ENCODE peak calls at places on chromosome 13, in nine cellular contexts. One of them, this sample, is unnamed.
A peak's percentile ranks its signal among the peaks of the same experiment; 100 is the strongest.

GRCh38 chr13:62919491-62919890 is 1503.8 kb upstream of the PCDH20 start:
- DNase-seq in gastrocnemius medialis: no peak
- DNase-seq in cardiac muscle cell: no peak
- DNase-seq in psoas muscle: peak; percentile 36
- DNase-seq in BE2C: no peak
- DNase-seq in ovary: no peak
- DNase-seq in mammary epithelial cell: no peak
- DNase-seq in testis: no peak
- DNase-seq in NT2/D1: no peak
- DNase-seq in this sample: no peak

GRCh38 chr13:21333186-21333585 is 125.9 kb downstream of the ZDHHC20 start:
- DNase-seq in gastrocnemius medialis: no peak
- DNase-seq in cardiac muscle cell: peak; percentile 53
- DNase-seq in psoas muscle: no peak
- DNase-seq in BE2C: no peak
- DNase-seq in ovary: no peak
- DNase-seq in mammary epithelial cell: no peak
- DNase-seq in testis: no peak
- DNase-seq in NT2/D1: no peak
- DNase-seq in this sample: no peak

GRCh38 chr13:76711515-76712182 is 174.6 kb downstream of the KCTD12 start:
- DNase-seq in gastrocnemius medialis: peak; percentile 51
- DNase-seq in cardiac muscle cell: peak; percentile 98
- DNase-seq in psoas muscle: no peak
- DNase-seq in BE2C: no peak
- DNase-seq in ovary: peak; percentile 58
- DNase-seq in mammary epithelial cell: peak; percentile 47
- DNase-seq in testis: peak; percentile 62
- DNase-seq in NT2/D1: no peak
- DNase-seq in this sample: no peak

GRCh38 chr13:86633346-86633745 is 834.1 kb upstream of the SLITRK6 start:
- DNase-seq in gastrocnemius medialis: no peak
- DNase-seq in cardiac muscle cell: no peak
- DNase-seq in psoas muscle: no peak
- DNase-seq in BE2C: no peak
- DNase-seq in ovary: no peak
- DNase-seq in mammary epithelial cell: no peak
- DNase-seq in testis: no peak
- DNase-seq in NT2/D1: no peak
- DNase-seq in this sample: no peak

GRCh38 chr13:35378939-35379338 is 97.5 kb downstream of the MAB21L1 start:
- DNase-seq in gastrocnemius medialis: no peak
- DNase-seq in cardiac muscle cell: peak; percentile 6
- DNase-seq in psoas muscle: no peak
- DNase-seq in BE2C: no peak
- DNase-seq in ovary: no peak
- DNase-seq in mammary epithelial cell: no peak
- DNase-seq in testis: no peak
- DNase-seq in NT2/D1: no peak
- DNase-seq in this sample: no peak

GRCh38 chr13:71759506-71760225 is 107.3 kb downstream of the DACH1 start:
- DNase-seq in gastrocnemius medialis: no peak
- DNase-seq in cardiac muscle cell: no peak
- DNase-seq in psoas muscle: no peak
- DNase-seq in BE2C: no peak
- DNase-seq in ovary: no peak
- DNase-seq in mammary epithelial cell: no peak
- DNase-seq in testis: no peak
- DNase-seq in NT2/D1: peak; percentile 33
- DNase-seq in this sample: no peak

GRCh38 chr13:85509512-85509911 is 289.7 kb downstream of the SLITRK6 start:
- DNase-seq in gastrocnemius medialis: no peak
- DNase-seq in cardiac muscle cell: no peak
- DNase-seq in psoas muscle: no peak
- DNase-seq in BE2C: no peak
- DNase-seq in ovary: no peak
- DNase-seq in mammary epithelial cell: peak; percentile 85
- DNase-seq in testis: no peak
- DNase-seq in NT2/D1: no peak
- DNase-seq in this sample: no peak

GRCh38 chr13:47437411-47437810 is 540.6 kb upstream of the HTR2A start:
- DNase-seq in gastrocnemius medialis: no peak
- DNase-seq in cardiac muscle cell: no peak
- DNase-seq in psoas muscle: no peak
- DNase-seq in BE2C: no peak
- DNase-seq in ovary: no peak
- DNase-seq in mammary epithelial cell: no peak
- DNase-seq in testis: no peak
- DNase-seq in NT2/D1: no peak
- DNase-seq in this sample: no peak

GRCh38 chr13:41596190-41596589 is 138.8 kb downstream of the RGCC start:
- DNase-seq in gastrocnemius medialis: no peak
- DNase-seq in cardiac muscle cell: peak; percentile 48
- DNase-seq in psoas muscle: no peak
- DNase-seq in BE2C: no peak
- DNase-seq in ovary: no peak
- DNase-seq in mammary epithelial cell: no peak
- DNase-seq in testis: no peak
- DNase-seq in NT2/D1: no peak
- DNase-seq in this sample: no peak

GRCh38 chr13:68982961-68983619 is 1124.5 kb upstream of the ATXN8OS start:
- DNase-seq in gastrocnemius medialis: no peak
- DNase-seq in cardiac muscle cell: no peak
- DNase-seq in psoas muscle: peak; percentile 12
- DNase-seq in BE2C: no peak
- DNase-seq in ovary: no peak
- DNase-seq in mammary epithelial cell: no peak
- DNase-seq in testis: no peak
- DNase-seq in NT2/D1: no peak
- DNase-seq in this sample: no peak

GRCh38 chr13:41541142-41541938 is 84.0 kb downstream of the RGCC start:
- DNase-seq in gastrocnemius medialis: no peak
- DNase-seq in cardiac muscle cell: no peak
- DNase-seq in psoas muscle: no peak
- DNase-seq in BE2C: no peak
- DNase-seq in ovary: no peak
- DNase-seq in mammary epithelial cell: no peak
- DNase-seq in testis: no peak
- DNase-seq in NT2/D1: no peak
- DNase-seq in this sample: no peak

GRCh38 chr13:77511552-77511951 is 24.0 kb upstream of the SCEL start:
- DNase-seq in gastrocnemius medialis: no peak
- DNase-seq in cardiac muscle cell: no peak
- DNase-seq in psoas muscle: no peak
- DNase-seq in BE2C: peak; percentile 77
- DNase-seq in ovary: no peak
- DNase-seq in mammary epithelial cell: no peak
- DNase-seq in testis: no peak
- DNase-seq in NT2/D1: no peak
- DNase-seq in this sample: no peak

GRCh38 chr13:51147732-51148131 is 36.7 kb upstream of the C13orf42 start:
- DNase-seq in gastrocnemius medialis: no peak
- DNase-seq in cardiac muscle cell: no peak
- DNase-seq in psoas muscle: no peak
- DNase-seq in BE2C: no peak
- DNase-seq in ovary: no peak
- DNase-seq in mammary epithelial cell: no peak
- DNase-seq in testis: no peak
- DNase-seq in NT2/D1: no peak
- DNase-seq in this sample: no peak

GRCh38 chr13:105616313-105617075 is 919.0 kb downstream of the EFNB2 start:
- DNase-seq in gastrocnemius medialis: no peak
- DNase-seq in cardiac muscle cell: no peak
- DNase-seq in psoas muscle: no peak
- DNase-seq in BE2C: no peak
- DNase-seq in ovary: no peak
- DNase-seq in mammary epithelial cell: no peak
- DNase-seq in testis: no peak
- DNase-seq in NT2/D1: no peak
- DNase-seq in this sample: no peak

GRCh38 chr13:26839682-26840081 is 79.1 kb upstream of the GPR12 start:
- DNase-seq in gastrocnemius medialis: no peak
- DNase-seq in cardiac muscle cell: no peak
- DNase-seq in psoas muscle: no peak
- DNase-seq in BE2C: no peak
- DNase-seq in ovary: no peak
- DNase-seq in mammary epithelial cell: no peak
- DNase-seq in testis: no peak
- DNase-seq in NT2/D1: no peak
- DNase-seq in this sample: no peak

GRCh38 chr13:26837102-26837501 is 76.5 kb upstream of the GPR12 start:
- DNase-seq in gastrocnemius medialis: no peak
- DNase-seq in cardiac muscle cell: no peak
- DNase-seq in psoas muscle: no peak
- DNase-seq in BE2C: no peak
- DNase-seq in ovary: no peak
- DNase-seq in mammary epithelial cell: no peak
- DNase-seq in testis: no peak
- DNase-seq in NT2/D1: no peak
- DNase-seq in this sample: no peak

GRCh38 chr13:26838821-26839220 is 78.2 kb upstream of the GPR12 start:
- DNase-seq in gastrocnemius medialis: no peak
- DNase-seq in cardiac muscle cell: no peak
- DNase-seq in psoas muscle: no peak
- DNase-seq in BE2C: no peak
- DNase-seq in ovary: no peak
- DNase-seq in mammary epithelial cell: no peak
- DNase-seq in testis: no peak
- DNase-seq in NT2/D1: no peak
- DNase-seq in this sample: no peak

GRCh38 chr13:26837997-26838396 is 77.4 kb upstream of the GPR12 start:
- DNase-seq in gastrocnemius medialis: no peak
- DNase-seq in cardiac muscle cell: no peak
- DNase-seq in psoas muscle: no peak
- DNase-seq in BE2C: no peak
- DNase-seq in ovary: no peak
- DNase-seq in mammary epithelial cell: peak; percentile 8
- DNase-seq in testis: no peak
- DNase-seq in NT2/D1: no peak
- DNase-seq in this sample: no peak
- H3K27me3 ChIP-seq in gastrocnemius medialis: peaks cover 8% of the 10 kb centered on the region
- H3K27me3 ChIP-seq in cardiac muscle cell: no peaks in the 10 kb centered on the region
- H3K27me3 ChIP-seq in psoas muscle: peaks cover 12% of the 10 kb centered on the region
- H3K27me3 ChIP-seq in BE2C: peaks cover 7% of the 10 kb centered on the region
- H3K27me3 ChIP-seq in ovary: no peaks in the 10 kb centered on the region
- H3K27me3 ChIP-seq in mammary epithelial cell: peaks cover 4% of the 10 kb centered on the region
- H3K27me3 ChIP-seq in testis: no peaks in the 10 kb centered on the region
- H3K27me3 ChIP-seq in NT2/D1: no peaks in the 10 kb centered on the region
- H3K27me3 ChIP-seq in this sample: peaks cover 3% of the 10 kb centered on the region

DNA sequence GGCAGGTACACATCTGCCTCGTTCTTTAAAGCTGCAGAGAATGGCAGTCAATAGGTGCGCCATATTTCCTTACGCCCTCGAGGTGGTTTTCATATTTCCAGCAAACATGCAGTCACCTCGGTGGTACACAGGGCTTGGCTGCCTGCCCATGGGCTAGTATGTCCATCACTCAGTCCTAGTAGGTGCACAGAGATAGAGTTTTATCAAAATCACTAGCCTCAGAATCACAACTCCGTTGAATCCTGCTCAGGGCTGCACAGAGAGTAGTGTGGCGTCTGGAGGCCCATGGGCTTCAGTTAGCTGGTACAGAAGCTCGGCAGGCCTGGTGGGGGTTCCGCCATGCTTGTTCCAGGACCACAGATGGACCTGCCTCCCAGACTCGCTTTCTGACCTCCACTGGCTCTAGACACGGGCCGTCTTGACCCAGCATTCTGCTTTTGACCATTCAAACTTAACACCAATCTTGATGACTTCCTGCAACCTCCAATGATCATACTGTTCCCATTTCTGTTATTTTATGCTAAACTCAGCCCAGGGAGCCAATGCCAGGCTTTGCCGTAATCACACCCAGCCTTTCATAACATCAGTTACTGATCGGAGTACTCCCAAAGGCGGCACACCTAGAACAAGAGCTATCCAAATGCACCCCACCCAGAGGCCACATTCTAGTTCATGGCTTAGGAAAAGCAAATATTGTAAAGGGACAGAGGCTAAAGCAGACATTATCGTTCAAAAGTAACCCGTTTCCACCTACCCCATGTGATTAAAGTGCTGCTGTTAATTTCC is 120.4 kb downstream of the RAB20 start:
- DNase-seq in gastrocnemius medialis: no peak
- DNase-seq in cardiac muscle cell: no peak
- DNase-seq in psoas muscle: no peak
- DNase-seq in BE2C: no peak
- DNase-seq in ovary: peak; percentile 14
- DNase-seq in mammary epithelial cell: no peak
- DNase-seq in testis: no peak
- DNase-seq in NT2/D1: no peak
- DNase-seq in this sample: no peak
- H3K36me3 ChIP-seq in gastrocnemius medialis: peaks cover 4% of the 10 kb centered on the region
- H3K36me3 ChIP-seq in cardiac muscle cell: peaks cover 21% of the 10 kb centered on the region
- H3K36me3 ChIP-seq in psoas muscle: peaks cover 40% of the 10 kb centered on the region
- H3K36me3 ChIP-seq in BE2C: no peaks in the 10 kb centered on the region
- H3K36me3 ChIP-seq in ovary: no peaks in the 10 kb centered on the region
- H3K36me3 ChIP-seq in mammary epithelial cell: no peaks in the 10 kb centered on the region
- H3K36me3 ChIP-seq in testis: no peaks in the 10 kb centered on the region
- H3K36me3 ChIP-seq in NT2/D1: peaks cover 70% of the 10 kb centered on the region
- H3K36me3 ChIP-seq in this sample: no peaks in the 10 kb centered on the region

GRCh38 chr13:46389985-46390384 is 2.9 kb upstream of the RUBCNL start:
- DNase-seq in gastrocnemius medialis: no peak
- DNase-seq in cardiac muscle cell: no peak
- DNase-seq in psoas muscle: peak; percentile 46
- DNase-seq in BE2C: no peak
- DNase-seq in ovary: no peak
- DNase-seq in mammary epithelial cell: peak; percentile 71
- DNase-seq in testis: peak; percentile 71
- DNase-seq in NT2/D1: no peak
- DNase-seq in this sample: peak; percentile 73
- H3K4me3 ChIP-seq in gastrocnemius medialis: no peak overlapping the region
- H3K4me3 ChIP-seq in cardiac muscle cell: no peak overlapping the region
- H3K4me3 ChIP-seq in psoas muscle: no peak overlapping the region
- H3K4me3 ChIP-seq in BE2C: no peak overlapping the region
- H3K4me3 ChIP-seq in ovary: no peak overlapping the region
- H3K4me3 ChIP-seq in mammary epithelial cell: no peak overlapping the region
- H3K4me3 ChIP-seq in testis: no peak overlapping the region
- H3K4me3 ChIP-seq in NT2/D1: no peak overlapping the region
- H3K4me3 ChIP-seq in this sample: no peak overlapping the region

DNA sequence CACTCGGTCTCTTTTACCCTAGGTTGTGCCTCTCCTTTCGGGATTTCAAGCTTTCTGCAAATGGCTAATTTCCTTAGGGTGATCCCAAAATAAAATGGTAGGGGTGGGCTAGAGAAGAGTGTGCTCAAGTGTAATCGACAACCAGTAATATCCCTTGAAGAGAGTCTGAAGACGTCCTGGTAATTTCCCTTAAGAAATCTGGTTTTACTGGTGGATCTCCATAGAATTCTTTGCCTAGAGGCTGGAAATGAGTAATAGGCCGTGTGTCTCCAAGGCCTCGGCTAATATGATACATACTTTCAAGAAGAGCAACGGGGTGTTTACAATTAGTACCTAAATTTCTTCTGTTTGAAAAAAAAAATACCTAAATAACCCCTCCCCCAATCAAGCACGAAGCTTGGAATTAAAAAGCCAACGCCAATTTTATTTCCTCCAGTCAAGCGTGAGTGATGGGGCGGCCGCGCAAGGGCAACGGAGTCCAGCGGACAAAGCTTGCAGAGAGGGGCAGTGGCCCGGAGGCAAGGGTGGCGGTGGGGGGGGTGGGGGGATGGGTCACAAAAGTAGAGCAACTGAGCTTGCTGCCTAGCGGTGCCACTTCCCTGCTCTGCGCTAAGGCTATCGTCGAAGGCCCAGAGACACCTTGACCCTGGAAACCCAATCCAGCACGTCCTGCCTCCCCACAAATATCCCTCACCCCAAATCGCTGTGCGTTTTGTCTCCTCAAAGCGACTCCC is 7.8 kb downstream of the SOX21 start:
- DNase-seq in gastrocnemius medialis: no peak
- DNase-seq in cardiac muscle cell: no peak
- DNase-seq in psoas muscle: no peak
- DNase-seq in BE2C: no peak
- DNase-seq in ovary: no peak
- DNase-seq in mammary epithelial cell: no peak
- DNase-seq in testis: no peak
- DNase-seq in NT2/D1: no peak
- DNase-seq in this sample: no peak
- H3K27me3 ChIP-seq in gastrocnemius medialis: peaks cover 99% of the 10 kb centered on the region
- H3K27me3 ChIP-seq in cardiac muscle cell: peaks cover 100% of the 10 kb centered on the region
- H3K27me3 ChIP-seq in psoas muscle: peaks cover 100% of the 10 kb centered on the region
- H3K27me3 ChIP-seq in BE2C: peaks cover 97% of the 10 kb centered on the region
- H3K27me3 ChIP-seq in ovary: peaks cover 2% of the 10 kb centered on the region
- H3K27me3 ChIP-seq in mammary epithelial cell: peaks cover 68% of the 10 kb centered on the region
- H3K27me3 ChIP-seq in testis: no peaks in the 10 kb centered on the region
- H3K27me3 ChIP-seq in NT2/D1: peaks cover 29% of the 10 kb centered on the region
- H3K27me3 ChIP-seq in this sample: no peaks in the 10 kb centered on the region